ENCODE peak calls at places on chromosomes 4 and X, in four cellular contexts. One of them, this sample, is unnamed.

GRCh38 chrX:45518552-45518951 is 317.9 kb upstream of the DIPK2B start:
- DNase-seq in MM.1S: no peak
- DNase-seq in SK-N-SH: no peak
- DNase-seq in PC-3: no peak
- DNase-seq in this sample: no peak

GRCh38 chrX:5867778-5868177 is 360.9 kb downstream of the NLGN4X start:
- DNase-seq in MM.1S: no peak
- DNase-seq in SK-N-SH: no peak
- DNase-seq in PC-3: no peak
- DNase-seq in this sample: no peak

GRCh38 chr4:124118061-124118460 is 594.5 kb downstream of the ANKRD50 start:
- DNase-seq in MM.1S: no peak
- DNase-seq in SK-N-SH: no peak
- DNase-seq in PC-3: peak; percentile 57
- DNase-seq in this sample: peak; percentile 10

GRCh38 chr4:97978791-97979488 is 164.3 kb downstream of the STPG2 start:
- DNase-seq in MM.1S: no peak
- DNase-seq in SK-N-SH: no peak
- DNase-seq in PC-3: peak; percentile 5
- DNase-seq in this sample: no peak

GRCh38 chr4:1579834-1580686 is 104.1 kb downstream of the FAM53A start:
- DNase-seq in MM.1S: no peak
- DNase-seq in SK-N-SH: peak; percentile 90
- DNase-seq in PC-3: peak; percentile 88
- DNase-seq in this sample: peak; percentile 95

GRCh38 chr4:96983830-96984229 is 1143.9 kb downstream of the PDHA2 start:
- DNase-seq in MM.1S: no peak
- DNase-seq in SK-N-SH: no peak
- DNase-seq in PC-3: no peak
- DNase-seq in this sample: no peak

GRCh38 chr4:163554870-163555465 is 60.5 kb downstream of the TMA16 start:
- DNase-seq in MM.1S: peak; percentile 23
- DNase-seq in SK-N-SH: peak; percentile 23
- DNase-seq in PC-3: peak; percentile 60
- DNase-seq in this sample: peak; percentile 54

GRCh38 chr4:156593464-156593863 is 378.1 kb downstream of the PDGFC start:
- DNase-seq in MM.1S: no peak
- DNase-seq in SK-N-SH: no peak
- DNase-seq in PC-3: no peak
- DNase-seq in this sample: peak; percentile 26

GRCh38 chr4:25012671-25013070 is 18.1 kb downstream of the LGI2 start:
- DNase-seq in MM.1S: no peak
- DNase-seq in SK-N-SH: no peak
- DNase-seq in PC-3: no peak
- DNase-seq in this sample: no peak

GRCh38 chrX:126551306-126551705 is 1.3 kb downstream of the DCAF12L1 start:
- DNase-seq in MM.1S: no peak
- DNase-seq in SK-N-SH: no peak
- DNase-seq in PC-3: no peak
- DNase-seq in this sample: no peak

GRCh38 chrX:126551725-126552312 is 795 bp downstream of the DCAF12L1 start:
- DNase-seq in MM.1S: no peak
- DNase-seq in SK-N-SH: no peak
- DNase-seq in PC-3: no peak
- DNase-seq in this sample: no peak

GRCh38 chrX:126557151-126557550 is 4.5 kb upstream of the DCAF12L1 start:
- DNase-seq in MM.1S: no peak
- DNase-seq in SK-N-SH: no peak
- DNase-seq in PC-3: no peak
- DNase-seq in this sample: no peak

GRCh38 chrX:126550816-126551215 is 1.8 kb downstream of the DCAF12L1 start:
- DNase-seq in MM.1S: no peak
- DNase-seq in SK-N-SH: no peak
- DNase-seq in PC-3: no peak
- DNase-seq in this sample: no peak

GRCh38 chrX:126552313-126553022 is at the start of gene DCAF12L1:
- DNase-seq in MM.1S: no peak
- DNase-seq in SK-N-SH: no peak
- DNase-seq in PC-3: no peak
- DNase-seq in this sample: no peak
- H2AFZ ChIP-seq in MM.1S: no peak within 1 kb of the TSS
- H2AFZ ChIP-seq in SK-N-SH: no peak within 1 kb of the TSS
- H2AFZ ChIP-seq in PC-3: no peak within 1 kb of the TSS
- H2AFZ ChIP-seq in this sample: no peak within 1 kb of the TSS

GRCh38 chrX:150572206-150572605 is 3.8 kb downstream of the MTM1 start:
- DNase-seq in MM.1S: no peak
- DNase-seq in SK-N-SH: no peak
- DNase-seq in PC-3: peak; percentile 46
- DNase-seq in this sample: peak; percentile 3

GRCh38 chrX:150573702-150574101 is 5.3 kb downstream of the MTM1 start:
- DNase-seq in MM.1S: no peak
- DNase-seq in SK-N-SH: no peak
- DNase-seq in PC-3: no peak
- DNase-seq in this sample: no peak

GRCh38 chrX:150577174-150577573 is 8.8 kb downstream of the MTM1 start:
- DNase-seq in MM.1S: no peak
- DNase-seq in SK-N-SH: no peak
- DNase-seq in PC-3: peak; percentile 35
- DNase-seq in this sample: no peak

GRCh38 chrX:150574824-150575409 is 6.5 kb downstream of the MTM1 start:
- DNase-seq in MM.1S: peak; percentile 75
- DNase-seq in SK-N-SH: no peak
- DNase-seq in PC-3: no peak
- DNase-seq in this sample: no peak

GRCh38 chrX:150575415-150575814 is 7.0 kb downstream of the MTM1 start:
- DNase-seq in MM.1S: no peak
- DNase-seq in SK-N-SH: no peak
- DNase-seq in PC-3: peak; percentile 98
- DNase-seq in this sample: peak; percentile 68
- TF ChIP-seq EZH2phosphoT487 in MM.1S: no peak
- TF ChIP-seq EZH2phosphoT487 in SK-N-SH: no peak
- TF ChIP-seq EZH2phosphoT487 in PC-3: no peak
- TF ChIP-seq EZH2phosphoT487 in this sample: no peak

GRCh38 chr4:138103597-138104461 is 138.3 kb downstream of the SLC7A11 start:
- DNase-seq in MM.1S: no peak
- DNase-seq in SK-N-SH: no peak
- DNase-seq in PC-3: no peak
- DNase-seq in this sample: no peak
- H2AFZ ChIP-seq in MM.1S: no peak overlapping the region
- H2AFZ ChIP-seq in SK-N-SH: no peak overlapping the region
- H2AFZ ChIP-seq in PC-3: no peak overlapping the region
- H2AFZ ChIP-seq in this sample: no peak overlapping the region

GRCh38 chr4:154044118-154044517 is 255.2 kb upstream of the SFRP2 start:
- DNase-seq in MM.1S: no peak
- DNase-seq in SK-N-SH: no peak
- DNase-seq in PC-3: peak; percentile 20
- DNase-seq in this sample: peak; percentile 59

GRCh38 chr4:154045086-154045485 is 256.2 kb upstream of the SFRP2 start:
- DNase-seq in MM.1S: no peak
- DNase-seq in SK-N-SH: no peak
- DNase-seq in PC-3: no peak
- DNase-seq in this sample: peak; percentile 49

DNA sequence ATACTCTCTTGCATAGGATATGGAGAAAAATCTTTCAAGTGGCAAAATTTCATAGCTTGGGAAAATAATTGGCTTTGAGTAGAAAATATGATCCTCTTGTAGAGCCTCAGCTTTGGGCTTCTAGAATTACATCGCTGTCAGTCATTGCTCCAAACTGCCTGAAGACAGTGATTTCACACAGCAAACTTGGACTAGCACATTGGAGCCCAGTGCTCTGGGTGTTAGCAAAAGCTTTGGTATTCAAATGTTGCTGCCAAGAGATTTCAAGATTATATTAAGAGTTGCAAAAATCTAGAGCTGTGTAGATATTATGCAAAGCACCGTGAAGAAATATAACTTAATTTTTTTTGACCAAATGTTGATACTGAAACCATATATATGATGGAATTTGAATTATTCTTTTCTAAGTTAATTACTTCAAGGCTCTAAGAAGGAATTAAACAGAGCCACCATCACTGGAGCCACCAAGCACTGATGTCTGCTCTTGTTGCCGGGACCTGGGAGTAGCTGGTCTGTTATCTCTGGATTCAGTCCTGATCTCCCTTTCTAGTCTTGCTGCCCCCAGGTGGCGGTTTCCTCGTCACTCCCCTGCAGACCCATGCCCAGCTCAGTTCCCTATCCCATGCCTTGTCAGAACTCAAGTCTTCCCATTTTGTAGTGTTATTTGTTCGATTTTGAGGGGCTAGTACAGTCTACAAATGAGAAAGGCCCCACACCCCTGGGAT is 260.7 kb upstream of the SFRP2 start:
- DNase-seq in MM.1S: no peak
- DNase-seq in SK-N-SH: peak; percentile 39
- DNase-seq in PC-3: peak; percentile 5
- DNase-seq in this sample: peak; percentile 93
- TF ChIP-seq EZH2phosphoT487 in MM.1S: no peak
- TF ChIP-seq EZH2phosphoT487 in SK-N-SH: no peak
- TF ChIP-seq EZH2phosphoT487 in PC-3: no peak
- TF ChIP-seq EZH2phosphoT487 in this sample: no peak

DNA sequence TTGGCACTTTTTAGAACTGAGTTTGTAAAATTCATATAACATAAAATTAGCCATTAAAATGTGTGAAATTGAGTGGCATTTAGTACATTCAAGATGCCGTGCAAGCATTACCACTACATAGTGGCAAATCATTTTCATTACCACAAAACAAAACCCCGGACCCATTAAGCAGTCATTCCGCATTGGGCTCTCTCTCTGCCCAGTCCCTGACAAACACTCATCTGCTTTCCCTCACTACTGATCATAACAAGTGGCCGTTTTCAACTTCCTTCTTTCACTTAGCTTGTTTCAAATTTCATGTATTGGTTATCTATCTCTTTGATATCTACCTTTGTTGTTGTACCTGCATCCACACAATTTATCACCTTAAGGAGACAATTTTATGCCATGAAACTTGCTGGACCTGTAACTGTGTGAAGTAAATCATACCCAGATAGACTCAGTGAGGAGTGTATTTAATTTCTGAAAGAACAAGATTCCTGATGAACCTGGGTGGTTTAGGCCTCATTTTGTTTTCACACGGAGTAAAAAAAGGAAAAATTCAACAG is 202.1 kb downstream of the OR13H1 start:
- DNase-seq in MM.1S: no peak
- DNase-seq in SK-N-SH: no peak
- DNase-seq in PC-3: peak; percentile 4
- DNase-seq in this sample: no peak
- H2AFZ ChIP-seq in MM.1S: peak overlapping the region; percentile 8
- H2AFZ ChIP-seq in SK-N-SH: peak overlapping the region; percentile 83
- H2AFZ ChIP-seq in PC-3: peak overlapping the region; percentile 90
- H2AFZ ChIP-seq in this sample: peak overlapping the region; percentile 41

GRCh38 chr4:171979461-171979860 is 166.3 kb downstream of the GALNTL6 start:
- DNase-seq in MM.1S: no peak
- DNase-seq in SK-N-SH: no peak
- DNase-seq in PC-3: no peak
- DNase-seq in this sample: no peak
- TF ChIP-seq EZH2phosphoT487 in MM.1S: no peak
- TF ChIP-seq EZH2phosphoT487 in SK-N-SH: no peak
- TF ChIP-seq EZH2phosphoT487 in PC-3: no peak
- TF ChIP-seq EZH2phosphoT487 in this sample: no peak

DNA sequence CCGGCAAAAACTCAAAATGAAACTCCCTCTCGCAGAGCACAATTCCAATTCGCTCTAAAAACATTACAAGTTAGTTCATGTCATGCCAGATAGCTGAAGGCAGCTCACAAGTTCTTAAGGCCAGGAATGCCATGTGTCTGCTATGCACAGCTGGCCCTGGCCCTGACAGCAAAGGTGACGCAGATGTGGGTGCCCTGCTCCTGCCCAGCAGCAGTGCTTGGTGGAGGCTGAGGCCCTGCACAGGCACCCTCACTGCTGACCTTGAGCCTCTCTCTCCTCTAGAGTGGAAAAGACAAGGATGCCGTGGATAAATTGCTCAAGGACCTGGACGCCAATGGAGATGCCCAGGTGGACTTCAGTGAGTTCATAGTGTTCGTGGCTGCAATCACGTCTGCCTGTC is 2.9 kb downstream of the S100P start:
- DNase-seq in MM.1S: no peak
- DNase-seq in SK-N-SH: peak; percentile 15
- DNase-seq in PC-3: no peak
- DNase-seq in this sample: no peak
- H2AFZ ChIP-seq in MM.1S: no peak overlapping the region
- H2AFZ ChIP-seq in SK-N-SH: no peak overlapping the region
- H2AFZ ChIP-seq in PC-3: peak overlapping the region; percentile 33
- H2AFZ ChIP-seq in this sample: no peak overlapping the region